ENCODE peak calls at places on chromosomes 4 and X, in seven cellular contexts. S is nucleus accumbens, L is RWPE1, W is NAMALWA, Q is NCI-H1417 treated with DMSO at 0.1 percent for 48 hours, V is AG08396, G is heart left ventricle. R is an unnamed sample.

GRCh38 chr4:173515458-173515857 is 14.6 kb downstream of the HAND2 start:
- DNase-seq in S (no peak), L (no peak), W (no peak), Q (no peak), V (no peak), G (no peak), R (no peak)

GRCh38 chrX:107825698-107826285 is at the start of gene MID2:
- DNase-seq in S (peak), L (peak), W (no peak), Q (no peak), V (peak), G (peak), R (peak)

GRCh38 chrX:16033336-16033735 is 90.0 kb upstream of the GRPR start:
- DNase-seq in S (no peak), L (no peak), W (no peak), Q (no peak), V (no peak), G (no peak), R (no peak)

GRCh38 chr4:155780773-155781172 is 22.0 kb downstream of the GUCY1B1 start:
- DNase-seq in S (no peak), L (no peak), W (no peak), Q (no peak), V (no peak), G (no peak), R (no peak)

GRCh38 chrX:10496345-10496965 is 123.9 kb downstream of the MID1 start:
- DNase-seq in S (no peak), L (no peak), W (no peak), Q (no peak), V (peak), G (no peak), R (no peak)

GRCh38 chrX:11261260-11261659 is 32.0 kb upstream of the AMELX start:
- DNase-seq in S (no peak), L (peak), W (no peak), Q (no peak), V (peak), G (no peak), R (no peak)

GRCh38 chr4:174437756-174438155 is 84.5 kb downstream of the HPGD start:
- DNase-seq in S (no peak), L (no peak), W (no peak), Q (no peak), V (no peak), G (no peak), R (no peak)

GRCh38 chr4:53684448-53684847 is 93.2 kb upstream of the LNX1 start:
- DNase-seq in S (no peak), L (no peak), W (no peak), Q (no peak), V (no peak), G (no peak), R (no peak)

GRCh38 chr4:37541956-37542355 is 144.2 kb downstream of the RELL1 start:
- DNase-seq in S (no peak), L (no peak), W (no peak), Q (no peak), V (no peak), G (no peak), R (no peak)

GRCh38 chr4:69038582-69038981 is 57.7 kb upstream of the UGT2B7 start:
- DNase-seq in S (no peak), L (no peak), W (no peak), Q (no peak), V (no peak), G (no peak), R (no peak)

GRCh38 chr4:182418054-182418734 is 175.0 kb downstream of the TENM3 start:
- DNase-seq in S (no peak), L (no peak), W (no peak), Q (no peak), V (no peak), G (no peak), R (no peak)

GRCh38 chr4:71602271-71602890 is 181.5 kb downstream of the GC start:
- DNase-seq in S (no peak), L (no peak), W (no peak), Q (no peak), V (peak), G (no peak), R (no peak)

GRCh38 chr4:115279300-115279699 is 165.9 kb upstream of the NDST4 start:
- DNase-seq in S (no peak), L (peak), W (peak), Q (no peak), V (no peak), G (no peak), R (no peak)

GRCh38 chr4:98833384-98833783 is 95.5 kb downstream of the EIF4E start:
- DNase-seq in S (no peak), L (no peak), W (no peak), Q (no peak), V (no peak), G (peak), R (no peak)

R was measured in hypothalamus.